ENCODE peak calls at places on chromosomes 12 and 14, in eight cellular contexts. One of them, this sample, is unnamed.

GRCh38 chr12:76901628-76902386 is 23.0 kb upstream of the CSRP2 start:
- DNase-seq in lower lobe of right lung: no peak
- DNase-seq in left ventricle myocardium inferior: no peak
- DNase-seq in tibial artery: no peak
- DNase-seq in PC-3: no peak
- DNase-seq in upper lobe of left lung: no peak
- DNase-seq in CD4-positive, alpha-beta memory T cell: no peak
- DNase-seq in CD8-positive, alpha-beta memory T cell: no peak
- DNase-seq in this sample: no peak

GRCh38 chr12:18905134-18905533 is 167.2 kb downstream of the CAPZA3 start:
- DNase-seq in lower lobe of right lung: no peak
- DNase-seq in left ventricle myocardium inferior: no peak
- DNase-seq in tibial artery: no peak
- DNase-seq in PC-3: peak; percentile 6
- DNase-seq in upper lobe of left lung: no peak
- DNase-seq in CD4-positive, alpha-beta memory T cell: no peak
- DNase-seq in CD8-positive, alpha-beta memory T cell: no peak
- DNase-seq in this sample: no peak

GRCh38 chr12:10140001-10140400 is 10.0 kb upstream of the CLEC7A start:
- DNase-seq in lower lobe of right lung: no peak
- DNase-seq in left ventricle myocardium inferior: no peak
- DNase-seq in tibial artery: no peak
- DNase-seq in PC-3: peak; percentile 63
- DNase-seq in upper lobe of left lung: peak; percentile 58
- DNase-seq in CD4-positive, alpha-beta memory T cell: peak; percentile 35
- DNase-seq in CD8-positive, alpha-beta memory T cell: peak; percentile 12
- DNase-seq in this sample: no peak

GRCh38 chr14:100679707-100680438 is 46.8 kb upstream of the DLK1 start:
- DNase-seq in lower lobe of right lung: no peak
- DNase-seq in left ventricle myocardium inferior: peak; percentile 72
- DNase-seq in tibial artery: no peak
- DNase-seq in PC-3: no peak
- DNase-seq in upper lobe of left lung: no peak
- DNase-seq in CD4-positive, alpha-beta memory T cell: no peak
- DNase-seq in CD8-positive, alpha-beta memory T cell: no peak
- DNase-seq in this sample: peak; percentile 43

GRCh38 chr14:81868172-81868571 is 334.5 kb upstream of the SEL1L start:
- DNase-seq in lower lobe of right lung: no peak
- DNase-seq in left ventricle myocardium inferior: no peak
- DNase-seq in tibial artery: no peak
- DNase-seq in PC-3: no peak
- DNase-seq in upper lobe of left lung: no peak
- DNase-seq in CD4-positive, alpha-beta memory T cell: no peak
- DNase-seq in CD8-positive, alpha-beta memory T cell: no peak
- DNase-seq in this sample: no peak

GRCh38 chr12:66290716-66291200 is 11.5 kb upstream of the HELB start:
- DNase-seq in lower lobe of right lung: no peak
- DNase-seq in left ventricle myocardium inferior: no peak
- DNase-seq in tibial artery: no peak
- DNase-seq in PC-3: no peak
- DNase-seq in upper lobe of left lung: no peak
- DNase-seq in CD4-positive, alpha-beta memory T cell: peak; percentile 64
- DNase-seq in CD8-positive, alpha-beta memory T cell: no peak
- DNase-seq in this sample: no peak

GRCh38 chr12:13242926-13243325 is 46.4 kb downstream of the EMP1 start:
- DNase-seq in lower lobe of right lung: no peak
- DNase-seq in left ventricle myocardium inferior: no peak
- DNase-seq in tibial artery: no peak
- DNase-seq in PC-3: no peak
- DNase-seq in upper lobe of left lung: no peak
- DNase-seq in CD4-positive, alpha-beta memory T cell: no peak
- DNase-seq in CD8-positive, alpha-beta memory T cell: no peak
- DNase-seq in this sample: no peak

GRCh38 chr12:42767998-42768397 is 178.5 kb upstream of the PRICKLE1 start:
- DNase-seq in lower lobe of right lung: no peak
- DNase-seq in left ventricle myocardium inferior: no peak
- DNase-seq in tibial artery: no peak
- DNase-seq in PC-3: no peak
- DNase-seq in upper lobe of left lung: no peak
- DNase-seq in CD4-positive, alpha-beta memory T cell: no peak
- DNase-seq in CD8-positive, alpha-beta memory T cell: no peak
- DNase-seq in this sample: no peak

GRCh38 chr12:53972152-53972702 is 699 bp upstream of the HOXC11 start:
- DNase-seq in lower lobe of right lung: no peak
- DNase-seq in left ventricle myocardium inferior: no peak
- DNase-seq in tibial artery: no peak
- DNase-seq in PC-3: peak; percentile 80
- DNase-seq in upper lobe of left lung: no peak
- DNase-seq in CD4-positive, alpha-beta memory T cell: no peak
- DNase-seq in CD8-positive, alpha-beta memory T cell: no peak
- DNase-seq in this sample: no peak

GRCh38 chr14:98138666-98139065 is 1133.3 kb downstream of the BCL11B start:
- DNase-seq in lower lobe of right lung: no peak
- DNase-seq in left ventricle myocardium inferior: no peak
- DNase-seq in tibial artery: no peak
- DNase-seq in PC-3: peak; percentile 30
- DNase-seq in upper lobe of left lung: peak; percentile 30
- DNase-seq in CD4-positive, alpha-beta memory T cell: peak; percentile 77
- DNase-seq in CD8-positive, alpha-beta memory T cell: peak; percentile 52
- DNase-seq in this sample: no peak

GRCh38 chr12:105672171-105672570 is 341.7 kb downstream of the C12orf75 start:
- DNase-seq in lower lobe of right lung: no peak
- DNase-seq in left ventricle myocardium inferior: peak; percentile 20
- DNase-seq in tibial artery: no peak
- DNase-seq in PC-3: no peak
- DNase-seq in upper lobe of left lung: no peak
- DNase-seq in CD4-positive, alpha-beta memory T cell: no peak
- DNase-seq in CD8-positive, alpha-beta memory T cell: no peak
- DNase-seq in this sample: no peak

GRCh38 chr12:89618113-89618862 is 90.3 kb downstream of the ATP2B1 start:
- DNase-seq in lower lobe of right lung: no peak
- DNase-seq in left ventricle myocardium inferior: no peak
- DNase-seq in tibial artery: no peak
- DNase-seq in PC-3: no peak
- DNase-seq in upper lobe of left lung: no peak
- DNase-seq in CD4-positive, alpha-beta memory T cell: no peak
- DNase-seq in CD8-positive, alpha-beta memory T cell: no peak
- DNase-seq in this sample: no peak

GRCh38 chr14:65860956-65861631 is 448.6 kb downstream of the FUT8 start:
- DNase-seq in lower lobe of right lung: no peak
- DNase-seq in left ventricle myocardium inferior: no peak
- DNase-seq in tibial artery: no peak
- DNase-seq in PC-3: no peak
- DNase-seq in upper lobe of left lung: no peak
- DNase-seq in CD4-positive, alpha-beta memory T cell: peak; percentile 31
- DNase-seq in CD8-positive, alpha-beta memory T cell: no peak
- DNase-seq in this sample: no peak
- H3K4me1 ChIP-seq in lower lobe of right lung: no peaks in the 10 kb centered on the region
- H3K4me1 ChIP-seq in left ventricle myocardium inferior: no peaks in the 10 kb centered on the region
- H3K4me1 ChIP-seq in tibial artery: no peaks in the 10 kb centered on the region
- H3K4me1 ChIP-seq in PC-3: no peaks in the 10 kb centered on the region
- H3K4me1 ChIP-seq in upper lobe of left lung: no peaks in the 10 kb centered on the region
- H3K4me1 ChIP-seq in CD4-positive, alpha-beta memory T cell: peaks cover 47% of the 10 kb centered on the region
- H3K4me1 ChIP-seq in CD8-positive, alpha-beta memory T cell: peaks cover 49% of the 10 kb centered on the region
- H3K4me1 ChIP-seq in this sample: no peaks in the 10 kb centered on the region

GRCh38 chr12:120528861-120529525 is at the start of gene COQ5:
- DNase-seq in lower lobe of right lung: peak; percentile 94
- DNase-seq in left ventricle myocardium inferior: peak; percentile 91
- DNase-seq in tibial artery: peak; percentile 92
- DNase-seq in PC-3: peak; percentile 87
- DNase-seq in upper lobe of left lung: peak; percentile 93
- DNase-seq in CD4-positive, alpha-beta memory T cell: peak; percentile 79
- DNase-seq in CD8-positive, alpha-beta memory T cell: peak; percentile 69
- DNase-seq in this sample: peak; percentile 85
- H3K27ac ChIP-seq in lower lobe of right lung: peak within 1 kb of the TSS; percentile 90
- H3K27ac ChIP-seq in left ventricle myocardium inferior: peak within 1 kb of the TSS; percentile 92
- H3K27ac ChIP-seq in tibial artery: peak within 1 kb of the TSS; percentile 89
- H3K27ac ChIP-seq in PC-3: peak within 1 kb of the TSS; percentile 86
- H3K27ac ChIP-seq in upper lobe of left lung: peak within 1 kb of the TSS; percentile 92
- H3K27ac ChIP-seq in CD4-positive, alpha-beta memory T cell: peak within 1 kb of the TSS; percentile 85
- H3K27ac ChIP-seq in CD8-positive, alpha-beta memory T cell: peak within 1 kb of the TSS; percentile 89
- H3K27ac ChIP-seq in this sample: peak within 1 kb of the TSS; percentile 97

GRCh38 chr14:54564799-54565235 is 2.1 kb upstream of the SAMD4A start:
- DNase-seq in lower lobe of right lung: no peak
- DNase-seq in left ventricle myocardium inferior: no peak
- DNase-seq in tibial artery: peak; percentile 40
- DNase-seq in PC-3: peak; percentile 83
- DNase-seq in upper lobe of left lung: peak; percentile 22
- DNase-seq in CD4-positive, alpha-beta memory T cell: no peak
- DNase-seq in CD8-positive, alpha-beta memory T cell: no peak
- DNase-seq in this sample: no peak

GRCh38 chr14:54565236-54566151 is 1.4 kb upstream of the SAMD4A start:
- DNase-seq in lower lobe of right lung: peak; percentile 94
- DNase-seq in left ventricle myocardium inferior: peak; percentile 96
- DNase-seq in tibial artery: peak; percentile 97
- DNase-seq in PC-3: peak; percentile 97
- DNase-seq in upper lobe of left lung: peak; percentile 94
- DNase-seq in CD4-positive, alpha-beta memory T cell: peak; percentile 85
- DNase-seq in CD8-positive, alpha-beta memory T cell: peak; percentile 68
- DNase-seq in this sample: peak; percentile 96

GRCh38 chr14:54562334-54562733 is 4.6 kb upstream of the SAMD4A start:
- DNase-seq in lower lobe of right lung: no peak
- DNase-seq in left ventricle myocardium inferior: no peak
- DNase-seq in tibial artery: no peak
- DNase-seq in PC-3: no peak
- DNase-seq in upper lobe of left lung: no peak
- DNase-seq in CD4-positive, alpha-beta memory T cell: no peak
- DNase-seq in CD8-positive, alpha-beta memory T cell: no peak
- DNase-seq in this sample: no peak

GRCh38 chr14:54566152-54566409 is 847 bp upstream of the SAMD4A start:
- DNase-seq in lower lobe of right lung: peak; percentile 54
- DNase-seq in left ventricle myocardium inferior: no peak
- DNase-seq in tibial artery: no peak
- DNase-seq in PC-3: no peak
- DNase-seq in upper lobe of left lung: no peak
- DNase-seq in CD4-positive, alpha-beta memory T cell: no peak
- DNase-seq in CD8-positive, alpha-beta memory T cell: no peak
- DNase-seq in this sample: no peak

DNA sequence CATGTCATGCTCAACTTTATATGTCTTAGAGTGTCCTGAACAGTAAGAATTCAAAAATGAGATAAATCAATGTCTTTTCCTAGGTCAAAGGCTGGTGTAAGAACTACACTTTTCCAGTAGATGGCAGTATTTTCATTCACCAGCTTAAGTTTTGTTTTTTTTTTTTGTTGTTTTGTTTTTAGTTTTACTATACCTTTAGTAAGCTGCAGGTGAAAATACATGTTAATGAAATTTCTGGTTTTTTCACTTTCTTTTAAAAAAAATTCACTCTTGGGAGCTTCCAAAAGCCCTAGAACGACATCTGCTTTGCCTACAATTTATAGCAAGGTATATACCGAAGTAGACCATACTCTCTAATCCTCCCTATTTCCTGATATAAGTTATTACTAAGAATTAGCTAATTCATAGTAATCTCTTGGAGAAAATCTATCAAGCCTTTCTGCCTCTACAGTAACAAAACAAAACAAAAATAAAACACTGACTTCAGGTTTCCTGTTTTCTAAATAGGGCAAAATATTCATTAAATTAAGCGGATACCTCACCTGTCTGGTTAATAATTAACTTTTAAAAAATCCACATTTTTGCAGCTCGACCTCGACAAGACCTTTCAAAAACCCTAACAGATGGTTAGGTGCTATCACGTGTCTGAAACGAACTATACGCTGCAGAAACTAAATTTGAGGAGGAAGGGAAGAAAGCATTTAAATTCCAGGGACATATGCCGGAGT is 2.7 kb upstream of the SAMD4A start:
- DNase-seq in lower lobe of right lung: no peak
- DNase-seq in left ventricle myocardium inferior: no peak
- DNase-seq in tibial artery: no peak
- DNase-seq in PC-3: peak; percentile 86
- DNase-seq in upper lobe of left lung: no peak
- DNase-seq in CD4-positive, alpha-beta memory T cell: peak; percentile 64
- DNase-seq in CD8-positive, alpha-beta memory T cell: no peak
- DNase-seq in this sample: no peak
- H3K4me3 ChIP-seq in lower lobe of right lung: peak overlapping the region; percentile 79
- H3K4me3 ChIP-seq in left ventricle myocardium inferior: peak overlapping the region; percentile 89
- H3K4me3 ChIP-seq in tibial artery: peak overlapping the region; percentile 86
- H3K4me3 ChIP-seq in PC-3: peak overlapping the region; percentile 85
- H3K4me3 ChIP-seq in upper lobe of left lung: peak overlapping the region; percentile 70
- H3K4me3 ChIP-seq in CD4-positive, alpha-beta memory T cell: peak overlapping the region; percentile 52
- H3K4me3 ChIP-seq in CD8-positive, alpha-beta memory T cell: peak overlapping the region; percentile 76
- H3K4me3 ChIP-seq in this sample: peak overlapping the region; percentile 91

GRCh38 chr12:64670039-64670438 is 59.7 kb downstream of the RASSF3 start:
- DNase-seq in lower lobe of right lung: no peak
- DNase-seq in left ventricle myocardium inferior: no peak
- DNase-seq in tibial artery: no peak
- DNase-seq in PC-3: no peak
- DNase-seq in upper lobe of left lung: no peak
- DNase-seq in CD4-positive, alpha-beta memory T cell: no peak
- DNase-seq in CD8-positive, alpha-beta memory T cell: no peak
- DNase-seq in this sample: no peak

GRCh38 chr12:64669270-64669842 is 59.1 kb downstream of the RASSF3 start:
- DNase-seq in lower lobe of right lung: peak; percentile 64
- DNase-seq in left ventricle myocardium inferior: peak; percentile 59
- DNase-seq in tibial artery: no peak
- DNase-seq in PC-3: peak; percentile 41
- DNase-seq in upper lobe of left lung: peak; percentile 73
- DNase-seq in CD4-positive, alpha-beta memory T cell: peak; percentile 82
- DNase-seq in CD8-positive, alpha-beta memory T cell: peak; percentile 46
- DNase-seq in this sample: no peak

GRCh38 chr12:64663019-64663418 is 52.7 kb downstream of the RASSF3 start:
- DNase-seq in lower lobe of right lung: no peak
- DNase-seq in left ventricle myocardium inferior: no peak
- DNase-seq in tibial artery: no peak
- DNase-seq in PC-3: no peak
- DNase-seq in upper lobe of left lung: no peak
- DNase-seq in CD4-positive, alpha-beta memory T cell: no peak
- DNase-seq in CD8-positive, alpha-beta memory T cell: no peak
- DNase-seq in this sample: no peak

GRCh38 chr12:64665506-64665905 is 55.2 kb downstream of the RASSF3 start:
- DNase-seq in lower lobe of right lung: no peak
- DNase-seq in left ventricle myocardium inferior: no peak
- DNase-seq in tibial artery: no peak
- DNase-seq in PC-3: no peak
- DNase-seq in upper lobe of left lung: peak; percentile 45
- DNase-seq in CD4-positive, alpha-beta memory T cell: peak; percentile 78
- DNase-seq in CD8-positive, alpha-beta memory T cell: peak; percentile 56
- DNase-seq in this sample: no peak

DNA sequence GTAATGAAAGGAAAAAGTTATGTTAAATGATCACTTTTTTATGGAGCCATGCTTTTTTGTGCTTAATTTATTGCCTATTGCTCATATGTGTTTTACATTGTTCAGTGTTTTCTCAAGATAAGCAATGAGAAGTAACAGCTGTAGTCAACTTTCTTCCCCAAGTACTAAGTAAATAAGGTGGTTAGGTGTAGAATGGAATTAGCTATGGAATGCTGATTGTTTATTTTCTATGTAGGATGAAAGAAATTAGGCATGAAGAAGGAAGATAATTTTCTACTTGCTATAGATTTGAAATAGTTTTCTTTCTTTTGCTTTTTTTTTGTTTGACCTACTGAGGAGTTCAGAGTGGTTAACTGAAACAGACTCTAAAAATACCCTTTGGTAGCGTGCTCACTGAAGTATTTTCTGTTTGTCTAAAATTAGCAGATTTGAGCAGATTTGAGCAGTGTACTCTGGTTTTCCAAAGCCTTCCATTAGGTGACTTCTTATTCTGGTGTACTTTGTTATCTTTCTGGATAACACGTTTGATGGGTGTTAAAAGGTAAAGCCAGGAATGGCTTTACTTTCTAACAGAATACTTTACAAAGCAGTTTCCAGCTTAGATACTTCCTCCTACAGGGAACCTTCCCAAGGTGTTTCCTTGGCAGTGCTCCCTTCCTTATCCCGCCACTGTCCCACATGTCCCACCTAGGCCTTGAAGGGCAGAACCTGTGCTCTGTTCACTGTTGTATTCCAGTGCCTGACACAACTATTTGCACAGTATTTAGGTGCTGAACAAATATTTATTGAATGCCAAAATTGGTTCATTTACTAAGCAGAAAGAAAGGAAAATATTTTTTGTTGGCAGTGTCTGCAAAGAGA is 56.0 kb downstream of the RASSF3 start:
- DNase-seq in lower lobe of right lung: no peak
- DNase-seq in left ventricle myocardium inferior: no peak
- DNase-seq in tibial artery: no peak
- DNase-seq in PC-3: peak; percentile 28
- DNase-seq in upper lobe of left lung: no peak
- DNase-seq in CD4-positive, alpha-beta memory T cell: no peak
- DNase-seq in CD8-positive, alpha-beta memory T cell: no peak
- DNase-seq in this sample: no peak
- H3K4me1 ChIP-seq in lower lobe of right lung: peaks cover 88% of the 10 kb centered on the region
- H3K4me1 ChIP-seq in left ventricle myocardium inferior: peaks cover 81% of the 10 kb centered on the region
- H3K4me1 ChIP-seq in tibial artery: peaks cover 62% of the 10 kb centered on the region
- H3K4me1 ChIP-seq in PC-3: peaks cover 40% of the 10 kb centered on the region
- H3K4me1 ChIP-seq in upper lobe of left lung: peaks cover 77% of the 10 kb centered on the region
- H3K4me1 ChIP-seq in CD4-positive, alpha-beta memory T cell: peaks cover 99% of the 10 kb centered on the region
- H3K4me1 ChIP-seq in CD8-positive, alpha-beta memory T cell: peaks cover 92% of the 10 kb centered on the region
- H3K4me1 ChIP-seq in this sample: peaks cover 26% of the 10 kb centered on the region

This sample was measured in breast epithelium.